ENCODE peak calls at places on chromosomes 3 and 15, in nine cellular contexts. B is AG04450, R is HCT116, Y is progenitor cell of endocrine pancreas, K is mucosa of descending colon, M is psoas muscle, A is GM06990, Q is lung, G is BE2C. C is an unnamed sample.

GRCh38 chr3:185815391-185816282 is 9.2 kb downstream of the IGF2BP2 start:
- DNase-seq in B (no peak), R (no peak), Y (no peak), K (no peak), M (no peak), A (no peak), Q (no peak), G (no peak), C (no peak)

GRCh38 chr3:41159581-41160189 is 39.6 kb upstream of the CTNNB1 start:
- DNase-seq in B (no peak), R (peak), Y (no peak), K (peak), M (no peak), A (no peak), Q (no peak), G (no peak), C (no peak)

GRCh38 chr3:190321789-190322603 is at the start of gene CLDN1:
- DNase-seq in B (peak), R (peak), Y (peak), K (peak), M (peak), A (peak), Q (peak), G (peak), C (peak)

GRCh38 chr3:11455977-11456376 is 183.8 kb downstream of the ATG7 start:
- DNase-seq in B (no peak), R (no peak), Y (no peak), K (no peak), M (no peak), A (no peak), Q (no peak), G (no peak), C (no peak)

GRCh38 chr15:35746121-35746520 is 200.2 kb upstream of the DPH6 start:
- DNase-seq in B (no peak), R (no peak), Y (no peak), K (no peak), M (no peak), A (no peak), Q (no peak), G (no peak), C (no peak)

GRCh38 chr3:23826382-23827061 is 20.8 kb downstream of the UBE2E1 start:
- DNase-seq in B (no peak), R (no peak), Y (no peak), K (peak), M (peak), A (no peak), Q (no peak), G (no peak), C (no peak)

GRCh38 chr15:73928241-73928579 is 1.9 kb downstream of the LOXL1 start:
- DNase-seq in B (no peak), R (no peak), Y (no peak), K (no peak), M (no peak), A (no peak), Q (no peak), G (no peak), C (no peak)

GRCh38 chr3:32959370-32959769 is 7.9 kb downstream of the CCR4 start:
- DNase-seq in B (no peak), R (no peak), Y (no peak), K (no peak), M (no peak), A (no peak), Q (no peak), G (no peak), C (no peak)

GRCh38 chr3:10169000-10169496 is 4.3 kb downstream of the IRAK2 start:
- DNase-seq in B (no peak), R (no peak), Y (no peak), K (no peak), M (no peak), A (no peak), Q (no peak), G (peak), C (no peak)

GRCh38 chr3:128875556-128876120 is 3.8 kb upstream of the ACAD9 start:
- DNase-seq in B (no peak), R (no peak), Y (peak), K (peak), M (no peak), A (no peak), Q (no peak), G (peak), C (no peak)
- TF ChIP-seq CTCF in B (peak), R (peak), Y (peak), K (no peak), M (peak), A (peak), Q (peak), G (peak), C (peak)

GRCh38 chr3:171640520-171641412 is 169.5 kb downstream of the PLD1 start:
- DNase-seq in B (peak), R (no peak), Y (no peak), K (no peak), M (no peak), A (no peak), Q (no peak), G (no peak), C (no peak)
- TF ChIP-seq CTCF in B (peak), R (no peak), Y (no peak), K (no peak), M (no peak), A (no peak), Q (no peak), G (peak), C (no peak)

DNA sequence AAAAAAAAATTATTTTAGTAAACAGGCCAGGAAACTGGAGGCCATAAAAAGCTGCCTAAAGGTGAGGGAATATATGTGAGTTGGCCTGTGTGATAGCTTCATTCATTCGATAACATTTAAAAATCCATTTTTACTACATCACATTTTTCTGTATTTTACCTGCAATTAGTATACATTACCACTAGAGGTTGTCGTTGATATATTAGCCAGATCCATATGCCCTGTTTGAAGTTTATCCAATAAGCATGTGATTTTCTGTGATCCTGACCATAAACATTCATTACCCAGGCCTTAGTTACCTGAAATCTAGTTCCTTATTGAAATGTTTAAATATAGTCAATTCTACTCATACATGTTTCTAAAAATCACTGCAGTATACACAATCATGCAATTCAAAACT is 71.4 kb downstream of the ARNT2 start:
- DNase-seq in B (no peak), R (no peak), Y (no peak), K (no peak), M (no peak), A (no peak), Q (no peak), G (no peak), C (no peak)
- TF ChIP-seq CTCF in B (peak), R (no peak), Y (peak), K (no peak), M (peak), A (no peak), Q (no peak), G (peak), C (no peak)

DNA sequence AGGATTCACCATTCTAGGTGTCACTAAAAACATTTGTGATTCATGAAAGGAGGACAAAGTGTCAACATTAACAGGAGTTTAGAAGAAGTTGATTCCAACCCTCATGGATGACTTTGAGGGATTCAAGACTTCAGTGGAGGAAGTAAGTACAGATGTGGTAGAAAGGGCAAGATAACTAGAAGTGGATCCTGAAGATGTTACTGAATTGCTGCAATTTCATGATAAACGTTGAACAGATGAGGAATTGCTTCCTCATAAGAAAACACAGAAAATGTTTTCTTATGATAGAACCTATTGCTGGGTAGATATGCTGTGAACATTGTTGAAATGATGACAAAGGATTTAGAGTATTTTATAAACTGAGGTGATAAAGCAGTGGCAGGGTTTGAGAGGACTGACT is 23.5 kb upstream of the ATP2C1 start:
- DNase-seq in B (no peak), R (no peak), Y (no peak), K (no peak), M (no peak), A (no peak), Q (no peak), G (no peak), C (no peak)
- TF ChIP-seq CTCF in B (no peak), R (no peak), Y (no peak), K (no peak), M (no peak), A (no peak), Q (no peak), G (no peak), C (no peak)

DNA sequence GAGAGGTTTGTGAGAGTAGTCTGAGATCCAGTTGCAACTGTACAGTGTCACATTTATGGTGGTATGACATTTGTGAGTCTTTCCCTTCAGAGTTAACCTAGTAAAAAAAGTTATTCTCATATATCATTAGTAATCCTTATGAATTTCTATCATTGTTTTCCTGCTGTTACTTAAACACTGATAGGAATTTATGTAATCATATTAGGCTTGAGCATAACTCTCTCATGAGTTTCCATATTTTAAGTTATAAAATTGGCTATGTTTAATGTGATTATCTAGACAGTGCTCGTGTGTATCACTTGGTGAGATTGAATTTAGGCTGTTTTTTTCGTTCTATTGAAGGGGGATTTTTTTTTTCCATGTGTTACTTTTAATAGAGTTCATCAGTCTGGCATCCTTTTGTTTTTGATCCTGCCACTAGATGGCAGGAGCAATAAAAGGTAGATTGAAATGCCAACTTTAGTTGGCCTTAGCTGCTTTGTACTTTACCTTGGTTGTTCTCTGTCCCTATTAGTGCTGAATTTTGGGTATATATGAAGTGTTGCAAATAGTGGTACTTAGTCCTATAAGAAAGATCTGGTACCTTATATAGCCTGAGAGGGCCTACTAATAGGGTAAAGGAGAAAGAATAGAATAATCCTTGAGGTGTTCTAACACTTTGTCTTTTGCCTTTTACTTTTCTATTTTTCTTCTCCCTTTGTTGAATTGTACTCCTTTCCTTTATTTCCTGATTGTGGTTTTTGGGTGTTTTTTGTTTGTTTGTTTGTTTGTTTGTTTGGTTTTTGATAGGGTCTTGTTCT is 17.9 kb downstream of the STT3B start:
- DNase-seq in B (no peak), R (no peak), Y (no peak), K (peak), M (no peak), A (no peak), Q (no peak), G (no peak), C (no peak)
- TF ChIP-seq CTCF in B (peak), R (peak), Y (peak), K (peak), M (peak), A (peak), Q (peak), G (peak), C (no peak)

GRCh38 chr3:81218023-81218422 is 543.4 kb downstream of the GBE1 start:
- DNase-seq in B (no peak), R (no peak), Y (no peak), K (no peak), M (no peak), A (no peak), Q (no peak), G (peak), C (no peak)
- TF ChIP-seq CTCF in B (peak), R (no peak), Y (peak), K (no peak), M (no peak), A (peak), Q (no peak), G (peak), C (peak)

DNA sequence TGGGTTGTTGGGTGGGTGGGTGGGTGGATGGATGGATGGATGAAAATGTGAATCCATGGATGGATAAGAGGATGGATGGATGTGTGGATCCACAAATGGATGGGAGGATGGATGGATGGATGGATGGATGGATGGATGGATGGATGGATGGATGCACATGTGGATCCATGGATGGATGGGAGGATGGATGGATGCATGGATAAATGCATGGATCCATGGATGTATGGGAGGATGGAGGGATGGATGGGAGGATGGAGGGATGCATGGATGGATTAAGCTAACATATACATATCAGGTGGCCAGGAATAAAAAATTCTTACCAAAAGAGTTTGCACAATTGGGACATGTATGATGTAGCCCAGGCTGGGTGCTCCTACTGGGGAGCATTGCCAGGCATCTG is 195.3 kb downstream of the FEZF2 start:
- DNase-seq in B (no peak), R (no peak), Y (no peak), K (no peak), M (no peak), A (no peak), Q (no peak), G (no peak), C (no peak)
- TF ChIP-seq CTCF in B (no peak), R (no peak), Y (no peak), K (no peak), M (no peak), A (no peak), Q (no peak), G (no peak), C (no peak)

C was measured in GM13976.